ENCODE peak calls at places on chromosomes 6 and 20, in six cellular contexts. U, Z, N, W, V and G are unnamed samples. For H3K4me1 and H3K9me3, the result is how much of the 10 kb centered on the place peaks cover.

GRCh38 chr20:46327557-46327956 is 19.3 kb upstream of the CDH22 start:
- DNase-seq in V (no peak), W (no peak), N (no peak), U (no peak), Z (no peak), G (no peak)

GRCh38 chr20:2093200-2093781 is 8.3 kb upstream of the STK35 start:
- DNase-seq in Z (no peak), N (no peak), U (peak), W (peak), V (no peak), G (no peak)

GRCh38 chr6:13813621-13814175 is 659 bp downstream of the MCUR1 start:
- DNase-seq in V (peak), U (peak), Z (peak), W (peak), N (peak), G (peak)

GRCh38 chr20:17613328-17614175 is 43.7 kb downstream of the DSTN start:
- DNase-seq in Z (no peak), U (peak), N (peak), V (peak), W (peak), G (no peak)

GRCh38 chr6:25476126-25476525 is 175.9 kb upstream of the SCGN start:
- DNase-seq in N (no peak), V (no peak), Z (no peak), W (no peak), U (no peak), G (no peak)

GRCh38 chr20:46023999-46024398 is 5.0 kb upstream of the SLC12A5 start:
- DNase-seq in V (no peak), W (no peak), Z (no peak), U (no peak), N (no peak), G (no peak)

GRCh38 chr6:167856999-167857660 is 30.4 kb downstream of the AFDN start:
- DNase-seq in W (peak), N (no peak), Z (no peak), U (no peak), V (no peak), G (no peak)

GRCh38 chr6:148225871-148226270 is 116.8 kb upstream of the SASH1 start:
- DNase-seq in Z (no peak), V (no peak), W (no peak), N (no peak), U (no peak), G (no peak)

GRCh38 chr6:34099878-34100277 is 46.0 kb downstream of the GRM4 start:
- DNase-seq in W (no peak), V (no peak), Z (no peak), U (no peak), N (no peak), G (no peak)

GRCh38 chr6:113530769-113531168 is 326.4 kb upstream of the MARCKS start:
- DNase-seq in W (peak), Z (no peak), N (no peak), V (no peak), U (no peak), G (no peak)

GRCh38 chr6:52514514-52514913 is 62.3 kb downstream of the TRAM2 start:
- DNase-seq in N (peak), W (peak), U (no peak), V (peak), Z (no peak), G (no peak)

GRCh38 chr20:10481671-10482070 is 46.6 kb downstream of the SLX4IP start:
- DNase-seq in N (no peak), Z (no peak), V (no peak), U (no peak), W (no peak), G (no peak)

GRCh38 chr6:48747040-48747439 is 636.0 kb upstream of the PTCHD4 start:
- DNase-seq in Z (no peak), V (no peak), N (no peak), W (no peak), U (no peak), G (no peak)

GRCh38 chr6:106908386-106908840 is 66.1 kb downstream of the CD24 start:
- DNase-seq in V (no peak), N (no peak), W (peak), Z (no peak), U (no peak), G (no peak)

GRCh38 chr6:35041086-35041855 is 99.9 kb downstream of the TCP11 start:
- DNase-seq in W (no peak), Z (no peak), N (no peak), V (no peak), U (no peak), G (no peak)

GRCh38 chr6:87244380-87244779 is 78.0 kb upstream of the SMIM8 start:
- DNase-seq in Z (no peak), V (no peak), N (no peak), W (peak), U (no peak), G (no peak)

DNA sequence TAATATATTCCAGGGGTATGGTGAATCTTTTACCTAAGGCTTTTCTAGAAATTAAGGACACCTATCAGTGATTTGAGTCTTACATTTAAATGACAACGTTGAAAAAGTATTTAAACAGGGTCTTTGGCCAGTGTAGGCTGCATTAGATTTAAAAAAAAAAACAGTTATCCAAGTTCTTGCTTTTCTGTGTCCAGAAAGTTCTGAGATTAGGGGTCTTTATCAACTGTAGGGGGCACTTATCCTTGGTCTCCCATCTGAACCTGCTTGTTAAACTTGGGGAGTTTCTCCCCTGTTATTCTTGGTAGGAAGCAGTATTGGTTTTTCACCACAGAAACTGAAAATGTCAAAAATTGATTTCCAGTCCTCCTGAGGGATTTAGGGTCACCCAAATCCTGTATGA is 155.9 kb upstream of the ZNF217 start:
- DNase-seq in U (no peak), Z (no peak), V (no peak), N (no peak), W (no peak), G (no peak)
- H3K4me1 ChIP-seq in U (under half), Z (under half), V (under half), N (under half), W (under half), G (under half)

GRCh38 chr6:21348462-21349195 is 244.9 kb upstream of the SOX4 start:
- DNase-seq in U (no peak), V (peak), N (peak), Z (peak), W (peak), G (no peak)
- H3K27ac ChIP-seq in U (no peak), V (no peak), N (peak), Z (no peak), W (no peak), G (no peak)

GRCh38 chr20:7758436-7758835 is 181.8 kb downstream of the HAO1 start:
- DNase-seq in U (no peak), Z (no peak), N (no peak), V (no peak), W (no peak), G (no peak)
- H3K9me3 ChIP-seq in U (under half), Z (under half), N (under half), V (under half), W (under half), G (under half)

DNA sequence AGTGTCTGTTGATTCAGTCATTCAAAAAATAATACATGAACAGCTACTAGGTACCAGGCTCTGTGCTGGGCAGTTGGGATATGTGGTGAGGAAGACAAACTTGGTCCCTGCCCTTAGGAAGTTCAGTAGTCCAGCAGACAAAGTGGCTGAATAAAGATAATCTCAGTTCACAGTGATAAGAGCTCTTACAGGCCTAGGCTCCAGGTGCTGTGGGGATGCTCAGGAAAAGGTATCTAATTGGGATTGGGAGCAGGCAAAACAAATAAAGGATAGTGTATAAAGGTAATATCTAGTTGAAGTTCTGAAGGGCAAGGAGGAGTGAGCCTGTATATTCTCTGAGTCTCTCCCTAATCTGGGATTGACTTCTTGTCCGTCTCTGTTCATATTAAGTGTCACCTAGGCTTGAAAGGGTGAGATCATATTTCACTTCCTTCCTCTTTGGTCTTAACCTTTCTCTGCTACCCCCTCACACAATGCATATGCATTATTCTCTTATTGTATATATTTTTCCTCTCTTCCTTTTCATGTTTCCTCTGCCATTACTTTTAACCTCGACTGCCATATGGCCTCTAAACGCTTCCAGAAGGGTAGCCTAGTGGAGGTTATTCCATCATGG is 13.5 kb downstream of the PTPN1 start:
- DNase-seq in N (no peak), Z (no peak), U (no peak), W (no peak), V (no peak), G (no peak)
- H3K4me1 ChIP-seq in N (half or more), Z (under half), U (half or more), W (under half), V (under half), G (under half)

DNA sequence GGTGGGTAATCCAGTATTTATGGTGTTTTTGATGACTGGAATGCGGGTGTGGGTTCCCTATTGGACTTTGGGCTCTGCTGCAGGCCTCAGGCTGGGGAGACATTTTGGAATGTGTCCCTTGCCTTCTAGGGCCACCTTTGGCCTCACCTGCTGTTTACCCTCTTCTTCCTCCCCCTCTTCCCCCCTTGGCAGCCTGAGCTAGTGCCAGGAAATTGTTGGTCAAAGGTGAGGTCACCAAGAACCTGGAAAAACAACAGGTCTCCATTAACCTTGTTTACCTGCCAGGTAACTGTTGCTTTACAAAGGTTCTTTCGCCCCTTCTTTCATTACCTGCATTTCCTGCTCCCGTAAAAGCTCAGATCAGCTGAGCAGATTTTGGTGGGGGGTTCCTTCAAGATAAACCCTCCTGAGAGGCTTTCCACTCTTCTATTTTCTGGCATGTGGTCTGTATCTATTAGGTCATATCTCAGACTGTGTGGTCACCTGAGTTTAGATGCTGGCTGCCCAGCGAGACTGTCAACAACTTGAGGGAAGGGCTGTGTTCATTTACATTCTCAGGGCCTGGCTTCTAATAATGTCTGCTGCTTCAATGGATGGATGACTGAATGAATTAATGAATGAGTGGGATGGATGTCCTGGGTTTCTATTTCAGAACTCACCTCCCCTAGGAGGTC is 34.7 kb downstream of the VEGFA start:
- DNase-seq in W (peak), V (no peak), U (peak), Z (no peak), N (no peak), G (no peak)
- H3K27ac ChIP-seq in W (peak), V (no peak), U (peak), Z (no peak), N (no peak), G (no peak)

DNA sequence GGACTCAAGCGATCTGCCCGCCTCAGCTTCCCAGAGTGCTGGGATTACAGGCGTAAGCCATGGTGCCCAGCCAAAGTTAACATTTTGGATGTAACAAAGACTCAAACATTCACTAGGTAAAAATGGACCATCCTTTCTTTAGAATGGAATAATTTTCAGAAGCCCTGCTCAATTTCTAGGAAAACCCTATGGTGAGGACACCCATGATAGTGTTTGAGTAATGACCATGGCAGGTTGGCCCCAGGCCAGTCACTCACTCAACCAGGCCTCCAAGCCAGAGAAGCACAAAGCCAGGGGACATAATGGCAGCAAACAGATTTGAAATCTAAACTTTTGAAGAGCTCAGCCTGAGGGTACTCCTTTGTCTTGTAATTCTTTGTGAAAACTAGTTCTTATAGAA is 59.9 kb upstream of the GPR6 start:
- DNase-seq in W (no peak), U (no peak), N (no peak), Z (no peak), V (no peak), G (no peak)
- H3K9me3 ChIP-seq in W (under half), U (under half), N (under half), Z (under half), V (under half), G (under half)

DNA sequence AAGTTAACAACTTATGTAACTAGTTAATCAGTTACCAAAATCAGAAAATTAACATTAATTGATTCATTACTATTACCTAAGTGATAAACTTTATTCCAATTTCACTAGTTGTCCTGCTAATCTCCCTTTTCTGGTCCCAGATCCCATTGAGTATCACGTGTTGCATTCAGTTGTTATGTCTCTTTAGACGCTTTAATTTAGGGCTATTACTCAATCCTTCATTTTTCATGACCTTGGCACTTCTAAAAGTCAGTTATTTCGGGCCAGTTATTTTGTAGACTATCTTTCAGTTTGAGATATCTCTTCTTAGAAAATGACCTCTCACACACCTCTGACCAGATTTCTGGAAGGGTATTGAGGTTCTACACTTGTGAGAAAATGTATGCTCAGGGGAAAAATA is 33.9 kb upstream of the TASP1 start:
- DNase-seq in V (no peak), Z (no peak), U (no peak), N (no peak), W (no peak), G (no peak)
- H3K4me1 ChIP-seq in V (under half), Z (under half), U (under half), N (under half), W (under half), G (under half)

GRCh38 chr6:7537560-7538174 is 3.8 kb upstream of the DSP start:
- DNase-seq in U (no peak), W (no peak), V (no peak), N (no peak), Z (no peak), G (no peak)
- H3K27ac ChIP-seq in U (no peak), W (no peak), V (peak), N (no peak), Z (no peak), G (no peak)

GRCh38 chr6:170184324-170184723 is 106.6 kb downstream of the DLL1 start:
- DNase-seq in N (no peak), V (no peak), U (no peak), W (no peak), Z (no peak), G (no peak)

GRCh38 chr6:170187669-170188566 is 103.0 kb downstream of the DLL1 start:
- DNase-seq in U (no peak), V (no peak), N (no peak), W (no peak), Z (no peak), G (no peak)

GRCh38 chr6:170186909-170187668 is 103.8 kb downstream of the DLL1 start:
- DNase-seq in Z (no peak), U (no peak), N (no peak), V (no peak), W (no peak), G (no peak)

GRCh38 chr6:170185175-170185970 is 105.5 kb downstream of the DLL1 start:
- DNase-seq in Z (no peak), V (peak), W (no peak), U (no peak), N (no peak), G (no peak)

GRCh38 chr6:170186006-170186908 is 104.6 kb downstream of the DLL1 start:
- DNase-seq in N (no peak), U (no peak), W (no peak), Z (no peak), V (peak), G (no peak)
- H3K9me3 ChIP-seq in N (under half), U (under half), W (under half), Z (under half), V (under half), G (under half)

GRCh38 chr6:165833355-165833754 is 170.3 kb upstream of the PDE10A start:
- DNase-seq in Z (no peak), V (no peak), U (no peak), W (no peak), N (no peak), G (no peak)
- H3K4me1 ChIP-seq in Z (under half), V (under half), U (under half), W (under half), N (under half), G (under half)